ENCODE peak calls at places on chromosomes 5 and 9, in eight cellular contexts. One of them, this sample, is unnamed.

GRCh38 chr9:123033352-123033751 is at the start of gene GPR21:
- DNase-seq in occipital lobe: no peak
- DNase-seq in Ammon's horn: peak; percentile 21
- DNase-seq in effector memory CD8-positive, alpha-beta T cell: no peak
- DNase-seq in stimulated activated CD4-positive, alpha-beta T cell treated with anti-CD3 and anti-CD28 coated beads, Interleukin-4, amount 100 ng/mL, for 4 hours: no peak
- DNase-seq in neural crest cell: no peak
- DNase-seq in Peyer's patch: no peak
- DNase-seq in NCI-H1105: no peak
- DNase-seq in this sample: no peak

GRCh38 chr5:115961413-115962238 is 649 bp upstream of the LVRN start:
- DNase-seq in occipital lobe: no peak
- DNase-seq in Ammon's horn: no peak
- DNase-seq in effector memory CD8-positive, alpha-beta T cell: no peak
- DNase-seq in stimulated activated CD4-positive, alpha-beta T cell treated with anti-CD3 and anti-CD28 coated beads, Interleukin-4, amount 100 ng/mL, for 4 hours: no peak
- DNase-seq in neural crest cell: no peak
- DNase-seq in Peyer's patch: no peak
- DNase-seq in NCI-H1105: no peak
- DNase-seq in this sample: no peak

GRCh38 chr5:142357469-142358090 is 32.8 kb upstream of the SPRY4 start:
- DNase-seq in occipital lobe: no peak
- DNase-seq in Ammon's horn: no peak
- DNase-seq in effector memory CD8-positive, alpha-beta T cell: no peak
- DNase-seq in stimulated activated CD4-positive, alpha-beta T cell treated with anti-CD3 and anti-CD28 coated beads, Interleukin-4, amount 100 ng/mL, for 4 hours: no peak
- DNase-seq in neural crest cell: no peak
- DNase-seq in Peyer's patch: peak; percentile 51
- DNase-seq in NCI-H1105: no peak
- DNase-seq in this sample: no peak

GRCh38 chr5:81779125-81779934 is 28.4 kb upstream of the SSBP2 start:
- DNase-seq in occipital lobe: peak; percentile 14
- DNase-seq in Ammon's horn: peak; percentile 63
- DNase-seq in effector memory CD8-positive, alpha-beta T cell: peak; percentile 12
- DNase-seq in stimulated activated CD4-positive, alpha-beta T cell treated with anti-CD3 and anti-CD28 coated beads, Interleukin-4, amount 100 ng/mL, for 4 hours: peak; percentile 26
- DNase-seq in neural crest cell: no peak
- DNase-seq in Peyer's patch: peak; percentile 80
- DNase-seq in NCI-H1105: no peak
- DNase-seq in this sample: no peak

GRCh38 chr9:90502134-90502533 is 140.5 kb downstream of the DIRAS2 start:
- DNase-seq in occipital lobe: no peak
- DNase-seq in Ammon's horn: no peak
- DNase-seq in effector memory CD8-positive, alpha-beta T cell: no peak
- DNase-seq in stimulated activated CD4-positive, alpha-beta T cell treated with anti-CD3 and anti-CD28 coated beads, Interleukin-4, amount 100 ng/mL, for 4 hours: no peak
- DNase-seq in neural crest cell: no peak
- DNase-seq in Peyer's patch: no peak
- DNase-seq in NCI-H1105: no peak
- DNase-seq in this sample: no peak

GRCh38 chr5:154459015-154459414 is 13.2 kb downstream of the SAP30L start:
- DNase-seq in occipital lobe: no peak
- DNase-seq in Ammon's horn: no peak
- DNase-seq in effector memory CD8-positive, alpha-beta T cell: no peak
- DNase-seq in stimulated activated CD4-positive, alpha-beta T cell treated with anti-CD3 and anti-CD28 coated beads, Interleukin-4, amount 100 ng/mL, for 4 hours: no peak
- DNase-seq in neural crest cell: no peak
- DNase-seq in Peyer's patch: no peak
- DNase-seq in NCI-H1105: no peak
- DNase-seq in this sample: no peak

GRCh38 chr5:154205441-154206117 is 15.0 kb downstream of the GALNT10 start:
- DNase-seq in occipital lobe: no peak
- DNase-seq in Ammon's horn: no peak
- DNase-seq in effector memory CD8-positive, alpha-beta T cell: no peak
- DNase-seq in stimulated activated CD4-positive, alpha-beta T cell treated with anti-CD3 and anti-CD28 coated beads, Interleukin-4, amount 100 ng/mL, for 4 hours: no peak
- DNase-seq in neural crest cell: no peak
- DNase-seq in Peyer's patch: no peak
- DNase-seq in NCI-H1105: no peak
- DNase-seq in this sample: no peak

GRCh38 chr9:70472268-70473249 is 58.1 kb upstream of the KLF9 start:
- DNase-seq in occipital lobe: no peak
- DNase-seq in Ammon's horn: no peak
- DNase-seq in effector memory CD8-positive, alpha-beta T cell: no peak
- DNase-seq in stimulated activated CD4-positive, alpha-beta T cell treated with anti-CD3 and anti-CD28 coated beads, Interleukin-4, amount 100 ng/mL, for 4 hours: no peak
- DNase-seq in neural crest cell: no peak
- DNase-seq in Peyer's patch: no peak
- DNase-seq in NCI-H1105: no peak
- DNase-seq in this sample: no peak

GRCh38 chr5:89473196-89473595 is 590.2 kb upstream of the MEF2C start:
- DNase-seq in occipital lobe: no peak
- DNase-seq in Ammon's horn: no peak
- DNase-seq in effector memory CD8-positive, alpha-beta T cell: no peak
- DNase-seq in stimulated activated CD4-positive, alpha-beta T cell treated with anti-CD3 and anti-CD28 coated beads, Interleukin-4, amount 100 ng/mL, for 4 hours: no peak
- DNase-seq in neural crest cell: no peak
- DNase-seq in Peyer's patch: no peak
- DNase-seq in NCI-H1105: no peak
- DNase-seq in this sample: no peak

GRCh38 chr5:127820910-127821553 is 117.8 kb downstream of the CCDC192 start:
- DNase-seq in occipital lobe: no peak
- DNase-seq in Ammon's horn: no peak
- DNase-seq in effector memory CD8-positive, alpha-beta T cell: no peak
- DNase-seq in stimulated activated CD4-positive, alpha-beta T cell treated with anti-CD3 and anti-CD28 coated beads, Interleukin-4, amount 100 ng/mL, for 4 hours: no peak
- DNase-seq in neural crest cell: no peak
- DNase-seq in Peyer's patch: no peak
- DNase-seq in NCI-H1105: no peak
- DNase-seq in this sample: no peak

GRCh38 chr9:7533376-7534090 is 266.0 kb downstream of the DMAC1 start:
- DNase-seq in occipital lobe: no peak
- DNase-seq in Ammon's horn: no peak
- DNase-seq in effector memory CD8-positive, alpha-beta T cell: no peak
- DNase-seq in stimulated activated CD4-positive, alpha-beta T cell treated with anti-CD3 and anti-CD28 coated beads, Interleukin-4, amount 100 ng/mL, for 4 hours: no peak
- DNase-seq in neural crest cell: no peak
- DNase-seq in Peyer's patch: no peak
- DNase-seq in NCI-H1105: no peak
- DNase-seq in this sample: no peak

GRCh38 chr5:154740957-154741356 is 14.2 kb upstream of the LARP1 start:
- DNase-seq in occipital lobe: peak; percentile 73
- DNase-seq in Ammon's horn: peak; percentile 80
- DNase-seq in effector memory CD8-positive, alpha-beta T cell: no peak
- DNase-seq in stimulated activated CD4-positive, alpha-beta T cell treated with anti-CD3 and anti-CD28 coated beads, Interleukin-4, amount 100 ng/mL, for 4 hours: no peak
- DNase-seq in neural crest cell: no peak
- DNase-seq in Peyer's patch: no peak
- DNase-seq in NCI-H1105: no peak
- DNase-seq in this sample: no peak

GRCh38 chr9:124297553-124297905 is 39.8 kb downstream of the NEK6 start:
- DNase-seq in occipital lobe: peak; percentile 29
- DNase-seq in Ammon's horn: peak; percentile 73
- DNase-seq in effector memory CD8-positive, alpha-beta T cell: no peak
- DNase-seq in stimulated activated CD4-positive, alpha-beta T cell treated with anti-CD3 and anti-CD28 coated beads, Interleukin-4, amount 100 ng/mL, for 4 hours: no peak
- DNase-seq in neural crest cell: no peak
- DNase-seq in Peyer's patch: peak; percentile 55
- DNase-seq in NCI-H1105: no peak
- DNase-seq in this sample: no peak

GRCh38 chr9:79257671-79258410 is 313.9 kb upstream of the TLE4 start:
- DNase-seq in occipital lobe: no peak
- DNase-seq in Ammon's horn: no peak
- DNase-seq in effector memory CD8-positive, alpha-beta T cell: no peak
- DNase-seq in stimulated activated CD4-positive, alpha-beta T cell treated with anti-CD3 and anti-CD28 coated beads, Interleukin-4, amount 100 ng/mL, for 4 hours: no peak
- DNase-seq in neural crest cell: peak; percentile 6
- DNase-seq in Peyer's patch: no peak
- DNase-seq in NCI-H1105: no peak
- DNase-seq in this sample: no peak

GRCh38 chr9:37295178-37295577 is 127.3 kb upstream of the GRHPR start:
- DNase-seq in occipital lobe: no peak
- DNase-seq in Ammon's horn: no peak
- DNase-seq in effector memory CD8-positive, alpha-beta T cell: no peak
- DNase-seq in stimulated activated CD4-positive, alpha-beta T cell treated with anti-CD3 and anti-CD28 coated beads, Interleukin-4, amount 100 ng/mL, for 4 hours: no peak
- DNase-seq in neural crest cell: no peak
- DNase-seq in Peyer's patch: no peak
- DNase-seq in NCI-H1105: no peak
- DNase-seq in this sample: no peak

GRCh38 chr5:33891731-33892418 is at the start of gene ADAMTS12:
- DNase-seq in occipital lobe: no peak
- DNase-seq in Ammon's horn: no peak
- DNase-seq in effector memory CD8-positive, alpha-beta T cell: no peak
- DNase-seq in stimulated activated CD4-positive, alpha-beta T cell treated with anti-CD3 and anti-CD28 coated beads, Interleukin-4, amount 100 ng/mL, for 4 hours: no peak
- DNase-seq in neural crest cell: peak; percentile 45
- DNase-seq in Peyer's patch: no peak
- DNase-seq in NCI-H1105: no peak
- DNase-seq in this sample: no peak

This sample was measured in NCI-H1092.